ENCODE peak calls at places on chromosome 16, in five cellular contexts. P is A549, R is lung, J is fibroblast of the aortic adventitia, Y is nephron progenitor cell. X is an unnamed sample.

GRCh38 chr16:17061326-17061725 is 409.4 kb downstream of the XYLT1 start:
- DNase-seq in P (no peak), R (no peak), J (no peak), Y (no peak), X (no peak)

GRCh38 chr16:64695684-64696083 is 426.2 kb downstream of the CDH11 start:
- DNase-seq in P (no peak), R (no peak), J (no peak), Y (no peak), X (no peak)

GRCh38 chr16:85586360-85587145 is 26.6 kb upstream of the GSE1 start:
- DNase-seq in P (no peak), R (no peak), J (peak; percentile 33), Y (peak; percentile 70), X (no peak)

GRCh38 chr16:57358527-57359095 is at the start of gene CCL22:
- DNase-seq in P (no peak), R (no peak), J (no peak), Y (no peak), X (no peak)

GRCh38 chr16:46638947-46639925 is 18.1 kb upstream of the SHCBP1 start:
- DNase-seq in P (no peak), R (no peak), J (peak; percentile 52), Y (no peak), X (no peak)

GRCh38 chr16:30760160-30760559 is 1.7 kb downstream of the CFAP119 start:
- DNase-seq in P (no peak), R (no peak), J (no peak), Y (no peak), X (no peak)

GRCh38 chr16:89338863-89339262 is 121.4 kb downstream of the ZNF778 start:
- DNase-seq in P (no peak), R (no peak), J (no peak), Y (no peak), X (no peak)

GRCh38 chr16:69031877-69032301 is 73.6 kb upstream of the HAS3 start:
- DNase-seq in P (no peak), R (no peak), J (no peak), Y (no peak), X (no peak)

GRCh38 chr16:57619606-57620315 is 8.7 kb upstream of the ADGRG1 start:
- DNase-seq in P (no peak), R (no peak), J (no peak), Y (no peak), X (no peak)

GRCh38 chr16:88195021-88195581 is 187.7 kb upstream of the ZNF469 start:
- DNase-seq in P (no peak), R (no peak), J (no peak), Y (peak; percentile 39), X (peak; percentile 73)

GRCh38 chr16:77951788-77952187 is 70.6 kb upstream of the CLEC3A start:
- DNase-seq in P (peak; percentile 28), R (no peak), J (no peak), Y (no peak), X (no peak)

GRCh38 chr16:22861585-22861984 is 47.6 kb downstream of the HS3ST2 start:
- DNase-seq in P (no peak), R (no peak), J (no peak), Y (no peak), X (no peak)

GRCh38 chr16:64098451-64098850 is 1023.4 kb downstream of the CDH11 start:
- DNase-seq in P (no peak), R (no peak), J (no peak), Y (no peak), X (no peak)

GRCh38 chr16:88351521-88352101 is 31.1 kb upstream of the ZNF469 start:
- DNase-seq in P (no peak), R (no peak), J (no peak), Y (no peak), X (no peak)

GRCh38 chr16:65672960-65673359 is 551.1 kb upstream of the CDH11 start:
- DNase-seq in P (no peak), R (no peak), J (peak; percentile 84), Y (no peak), X (no peak)

GRCh38 chr16:28291651-28292626 is at the start of gene SBK1:
- DNase-seq in P (peak; percentile 92), R (peak; percentile 56), J (peak; percentile 32), Y (peak; percentile 88), X (peak; percentile 89)

GRCh38 chr16:86609115-86609514 is 30.8 kb downstream of the FOXL1 start:
- DNase-seq in P (no peak), R (no peak), J (peak; percentile 86), Y (no peak), X (no peak)

GRCh38 chr16:73024571-73025105 is 23.3 kb downstream of the ZFHX3 start:
- DNase-seq in P (no peak), R (no peak), J (no peak), Y (no peak), X (no peak)

GRCh38 chr16:49859139-49859947 is 3.4 kb upstream of the ZNF423 start:
- DNase-seq in P (no peak), R (peak; percentile 35), J (peak; percentile 9), Y (peak; percentile 66), X (no peak)

GRCh38 chr16:59305850-59306249 is 571.7 kb upstream of the GOT2 start:
- DNase-seq in P (no peak), R (no peak), J (no peak), Y (no peak), X (no peak)

GRCh38 chr16:28549301-28549899 is 4.3 kb upstream of the SGF29 start:
- DNase-seq in P (peak; percentile 45), R (no peak), J (peak; percentile 66), Y (no peak), X (no peak)

GRCh38 chr16:89023151-89023551 is 46.1 kb upstream of the CBFA2T3 start:
- DNase-seq in P (no peak), R (no peak), J (no peak), Y (no peak), X (no peak)

GRCh38 chr16:57531253-57531575 is 5.2 kb downstream of the CCDC102A start:
- DNase-seq in P (no peak), R (no peak), J (no peak), Y (no peak), X (no peak)

GRCh38 chr16:83365166-83365565 is 442.6 kb upstream of the HSBP1 start:
- DNase-seq in P (no peak), R (no peak), J (peak; percentile 70), Y (no peak), X (no peak)

GRCh38 chr16:21656795-21657768 is 4.7 kb upstream of the IGSF6 start:
- DNase-seq in P (peak; percentile 74), R (no peak), J (peak; percentile 77), Y (peak; percentile 36), X (no peak)

GRCh38 chr16:88678224-88678979 is 7.9 kb downstream of the SNAI3 start:
- DNase-seq in P (no peak), R (no peak), J (no peak), Y (no peak), X (no peak)

GRCh38 chr16:68280160-68280559 is 15.8 kb downstream of the SLC7A6 start:
- DNase-seq in P (no peak), R (no peak), J (no peak), Y (no peak), X (no peak)

GRCh38 chr16:88315543-88316105 is 67.1 kb upstream of the ZNF469 start:
- DNase-seq in P (peak; percentile 78), R (no peak), J (peak; percentile 51), Y (peak; percentile 42), X (no peak)

GRCh38 chr16:67198238-67198734 is 645 bp upstream of the ELMO3 start:
- DNase-seq in P (peak; percentile 93), R (peak; percentile 59), J (peak; percentile 49), Y (no peak), X (no peak)

GRCh38 chr16:67196881-67197280 is 2.0 kb upstream of the ELMO3 start:
- DNase-seq in P (no peak), R (no peak), J (no peak), Y (no peak), X (no peak)

GRCh38 chr16:67197704-67198103 is 1.2 kb upstream of the ELMO3 start:
- DNase-seq in P (no peak), R (no peak), J (no peak), Y (no peak), X (no peak)

GRCh38 chr16:67194257-67194656 is 2.3 kb downstream of the E2F4 start:
- DNase-seq in P (no peak), R (no peak), J (no peak), Y (no peak), X (no peak)

DNA sequence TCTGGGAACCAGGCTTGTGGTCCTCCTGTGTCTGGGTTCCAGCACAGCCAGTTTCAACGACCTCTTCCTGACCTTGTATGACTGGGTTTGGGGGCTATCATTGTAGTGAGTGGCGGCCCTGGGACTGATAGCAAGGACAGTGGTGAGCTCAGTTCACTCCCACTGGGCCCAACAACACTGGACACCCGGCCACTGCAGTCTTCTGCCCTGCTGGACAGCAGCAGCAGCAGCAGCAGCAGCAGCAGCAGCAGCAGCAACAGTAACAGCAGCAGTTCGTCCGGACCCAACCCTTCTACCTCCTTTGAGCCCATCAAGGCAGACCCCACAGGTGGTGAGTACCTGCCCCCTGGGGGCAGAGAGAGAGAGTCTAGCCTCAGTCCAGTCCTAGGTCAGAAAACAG is 3.3 kb upstream of the ELMO3 start:
- DNase-seq in P (no peak), R (no peak), J (no peak), Y (no peak), X (no peak)
- TF ChIP-seq CTCF in P (no peak), R (no peak), J (no peak), Y (no peak), X (no peak)

GRCh38 chr16:54177052-54177856 is 109.3 kb downstream of the IRX3 start:
- DNase-seq in P (no peak), R (no peak), J (no peak), Y (no peak), X (no peak)
- TF ChIP-seq CTCF in P (no peak), R (no peak), J (no peak), Y (no peak), X (no peak)

DNA sequence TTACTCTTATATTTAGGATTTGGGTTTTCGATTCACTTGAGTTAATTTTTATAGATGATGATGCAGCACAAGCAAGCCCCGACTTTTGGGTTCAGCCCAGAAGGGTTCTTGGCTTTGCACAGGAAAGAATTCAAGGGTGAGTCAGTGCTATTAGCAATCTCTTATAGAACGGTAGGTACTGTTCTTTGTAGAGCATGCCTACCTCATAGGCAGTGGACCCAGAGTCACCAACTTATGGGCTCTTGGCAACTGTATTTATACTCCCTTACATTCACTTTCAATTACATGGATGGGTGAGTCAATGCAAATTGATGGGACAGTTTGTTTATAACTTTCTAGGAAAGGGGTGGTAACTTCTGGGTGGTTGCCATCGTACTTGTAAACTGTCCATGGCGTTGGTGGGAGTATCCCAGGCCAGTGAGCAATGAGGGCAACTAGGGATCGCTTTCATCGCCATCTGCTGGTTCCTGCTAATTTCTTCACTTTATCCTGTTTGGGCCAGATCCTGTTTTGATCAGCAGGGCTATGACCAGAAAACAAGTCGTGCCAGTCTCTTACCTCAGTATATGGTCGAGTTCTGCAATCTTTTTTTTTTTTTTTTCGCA is 362.6 kb downstream of the CNTNAP4 start:
- DNase-seq in P (peak; percentile 4), R (no peak), J (peak; percentile 7), Y (peak; percentile 28), X (no peak)
- TF ChIP-seq CTCF in P (peak; percentile 36), R (no peak), J (peak; percentile 2), Y (peak; percentile 32), X (peak; percentile 24)

GRCh38 chr16:11914759-11915643 is 755 bp downstream of the GSPT1 start:
- DNase-seq in P (no peak), R (peak; percentile 36), J (peak; percentile 46), Y (peak; percentile 57), X (no peak)

GRCh38 chr16:11914210-11914758 is 1.5 kb downstream of the GSPT1 start:
- DNase-seq in P (no peak), R (no peak), J (no peak), Y (no peak), X (no peak)

GRCh38 chr16:11915644-11916523 is at the start of gene GSPT1:
- DNase-seq in P (peak; percentile 92), R (peak; percentile 99), J (peak; percentile 97), Y (peak; percentile 99), X (peak; percentile 99)

GRCh38 chr16:11913425-11914079 is 2.2 kb downstream of the GSPT1 start:
- DNase-seq in P (no peak), R (no peak), J (peak; percentile 15), Y (no peak), X (no peak)

GRCh38 chr16:11916524-11917285 is 949 bp upstream of the GSPT1 start:
- DNase-seq in P (peak; percentile 78), R (peak; percentile 63), J (peak; percentile 62), Y (no peak), X (no peak)
- TF ChIP-seq CTCF in P (no peak), R (no peak), J (peak; percentile 8), Y (no peak), X (no peak)